ENCODE peak calls at places on chromosome 18, in nine cellular contexts. R is foreskin fibroblast; G is CD4-positive, CD25-positive, alpha-beta regulatory T cell; S is dorsolateral prefrontal cortex; D is tibial nerve; I is PC-3; A is hepatocyte; Z is adrenal gland; M is heart right ventricle. Q is an unnamed sample.

GRCh38 chr18:9701604-9702324 is 6.3 kb upstream of the RAB31 start:
- DNase-seq in R (peak), G (no peak), S (no peak), D (no peak), I (no peak), A (no peak), Z (no peak), M (no peak), Q (no peak)

GRCh38 chr18:74748809-74749208 is 151.1 kb downstream of the ZNF407 start:
- DNase-seq in R (no peak), G (no peak), S (no peak), D (no peak), I (no peak), A (no peak), Z (no peak), M (no peak), Q (no peak)

GRCh38 chr18:44668280-44668975 is 12.3 kb upstream of the SETBP1 start:
- DNase-seq in R (peak), G (no peak), S (no peak), D (no peak), I (peak), A (no peak), Z (no peak), M (peak), Q (no peak)

GRCh38 chr18:68665623-68666022 is 49.3 kb downstream of the TMX3 start:
- DNase-seq in R (no peak), G (no peak), S (no peak), D (no peak), I (no peak), A (no peak), Z (no peak), M (no peak), Q (no peak)

GRCh38 chr18:72752220-72752619 is 115.6 kb downstream of the NETO1 start:
- DNase-seq in R (no peak), G (no peak), S (no peak), D (no peak), I (no peak), A (no peak), Z (no peak), M (no peak), Q (no peak)

GRCh38 chr18:57630759-57631660 is 9.4 kb upstream of the NARS1 start:
- DNase-seq in R (no peak), G (no peak), S (no peak), D (no peak), I (no peak), A (no peak), Z (no peak), M (no peak), Q (no peak)

GRCh38 chr18:58239879-58240278 is 195.9 kb downstream of the NEDD4L start:
- DNase-seq in R (peak), G (no peak), S (no peak), D (no peak), I (peak), A (no peak), Z (no peak), M (no peak), Q (no peak)

GRCh38 chr18:66958309-66958708 is 354.4 kb upstream of the CDH19 start:
- DNase-seq in R (no peak), G (no peak), S (no peak), D (no peak), I (no peak), A (no peak), Z (no peak), M (no peak), Q (no peak)

GRCh38 chr18:65093341-65093740 is 657.5 kb upstream of the CDH7 start:
- DNase-seq in R (no peak), G (no peak), S (peak), D (no peak), I (no peak), A (no peak), Z (no peak), M (no peak), Q (no peak)

GRCh38 chr18:14179306-14179705 is 47.1 kb upstream of the ZNF519 start:
- DNase-seq in R (peak), G (no peak), S (no peak), D (no peak), I (no peak), A (no peak), Z (no peak), M (no peak), Q (no peak)

GRCh38 chr18:6782861-6783260 is 53.3 kb downstream of the ARHGAP28 start:
- DNase-seq in R (no peak), G (no peak), S (no peak), D (no peak), I (peak), A (no peak), Z (no peak), M (no peak), Q (no peak)

GRCh38 chr18:36066001-36066400 is 1.4 kb downstream of the RPRD1A start:
- DNase-seq in R (peak), G (no peak), S (no peak), D (no peak), I (peak), A (no peak), Z (no peak), M (no peak), Q (no peak)

GRCh38 chr18:56795381-56795780 is 144.2 kb downstream of the WDR7 start:
- DNase-seq in R (peak), G (no peak), S (no peak), D (no peak), I (peak), A (no peak), Z (no peak), M (no peak), Q (no peak)

GRCh38 chr18:35026407-35027061 is 14.7 kb upstream of the MAPRE2 start:
- DNase-seq in R (peak), G (no peak), S (peak), D (no peak), I (no peak), A (no peak), Z (no peak), M (no peak), Q (no peak)

GRCh38 chr18:50429207-50429948 is 54.5 kb downstream of the SKA1 start:
- DNase-seq in R (peak), G (no peak), S (no peak), D (no peak), I (peak), A (peak), Z (no peak), M (no peak), Q (no peak)

GRCh38 chr18:71998547-71998946 is 545.6 kb downstream of the CBLN2 start:
- DNase-seq in R (no peak), G (no peak), S (no peak), D (no peak), I (no peak), A (peak), Z (no peak), M (no peak), Q (no peak)

GRCh38 chr18:49024808-49025361 is 74.1 kb upstream of the SMAD7 start:
- DNase-seq in R (no peak), G (no peak), S (no peak), D (no peak), I (no peak), A (peak), Z (no peak), M (no peak), Q (no peak)

GRCh38 chr18:49023281-49023937 is 72.6 kb upstream of the SMAD7 start:
- DNase-seq in R (no peak), G (no peak), S (no peak), D (no peak), I (no peak), A (no peak), Z (no peak), M (no peak), Q (no peak)

GRCh38 chr18:49025426-49025766 is 74.6 kb upstream of the SMAD7 start:
- DNase-seq in R (no peak), G (no peak), S (no peak), D (no peak), I (no peak), A (no peak), Z (no peak), M (no peak), Q (no peak)

GRCh38 chr18:49023938-49024341 is 73.2 kb upstream of the SMAD7 start:
- DNase-seq in R (no peak), G (no peak), S (no peak), D (no peak), I (no peak), A (peak), Z (no peak), M (no peak), Q (no peak)

DNA sequence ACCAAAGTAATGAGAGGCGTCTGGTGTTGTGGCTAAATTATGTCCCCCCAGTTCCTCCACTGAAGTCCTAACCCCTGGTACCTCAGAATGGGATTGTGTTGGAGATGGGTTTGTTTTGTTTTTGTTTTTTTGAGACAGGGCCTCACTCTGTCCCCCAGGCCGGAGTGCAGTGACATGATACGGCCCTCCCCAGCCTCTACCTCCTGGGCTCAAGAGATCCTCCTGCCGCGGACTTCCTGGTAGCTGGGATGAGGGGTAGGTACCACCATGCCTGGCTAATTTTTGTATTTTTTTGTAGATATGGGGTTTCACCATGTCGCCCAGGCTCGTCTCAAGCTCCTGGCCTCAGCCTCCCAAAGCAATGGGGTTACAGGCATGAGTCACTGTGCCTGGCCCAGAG is 73.6 kb upstream of the SMAD7 start:
- DNase-seq in R (no peak), G (no peak), S (no peak), D (no peak), I (no peak), A (no peak), Z (no peak), M (no peak), Q (no peak)
- H3K4me3 ChIP-seq in R (no peak), G (no peak), S (no peak), D (no peak), I (no peak), A (no peak), Z (no peak), M (no peak), Q (no peak)

GRCh38 chr18:32158108-32158624 is 31.7 kb upstream of the MEP1B start:
- DNase-seq in R (peak), G (peak), S (peak), D (peak), I (peak), A (peak), Z (peak), M (peak), Q (peak)
- H3K4me3 ChIP-seq in R (peak), G (peak), S (peak), D (peak), I (peak), A (peak), Z (no peak), M (no peak), Q (no peak)

GRCh38 chr18:12305930-12306629 is 2.0 kb upstream of the TUBB6 start:
- DNase-seq in R (no peak), G (no peak), S (no peak), D (no peak), I (no peak), A (no peak), Z (no peak), M (no peak), Q (no peak)
- H3K4me3 ChIP-seq in R (peak), G (no peak), S (no peak), D (no peak), I (no peak), A (no peak), Z (no peak), M (no peak), Q (no peak)

DNA sequence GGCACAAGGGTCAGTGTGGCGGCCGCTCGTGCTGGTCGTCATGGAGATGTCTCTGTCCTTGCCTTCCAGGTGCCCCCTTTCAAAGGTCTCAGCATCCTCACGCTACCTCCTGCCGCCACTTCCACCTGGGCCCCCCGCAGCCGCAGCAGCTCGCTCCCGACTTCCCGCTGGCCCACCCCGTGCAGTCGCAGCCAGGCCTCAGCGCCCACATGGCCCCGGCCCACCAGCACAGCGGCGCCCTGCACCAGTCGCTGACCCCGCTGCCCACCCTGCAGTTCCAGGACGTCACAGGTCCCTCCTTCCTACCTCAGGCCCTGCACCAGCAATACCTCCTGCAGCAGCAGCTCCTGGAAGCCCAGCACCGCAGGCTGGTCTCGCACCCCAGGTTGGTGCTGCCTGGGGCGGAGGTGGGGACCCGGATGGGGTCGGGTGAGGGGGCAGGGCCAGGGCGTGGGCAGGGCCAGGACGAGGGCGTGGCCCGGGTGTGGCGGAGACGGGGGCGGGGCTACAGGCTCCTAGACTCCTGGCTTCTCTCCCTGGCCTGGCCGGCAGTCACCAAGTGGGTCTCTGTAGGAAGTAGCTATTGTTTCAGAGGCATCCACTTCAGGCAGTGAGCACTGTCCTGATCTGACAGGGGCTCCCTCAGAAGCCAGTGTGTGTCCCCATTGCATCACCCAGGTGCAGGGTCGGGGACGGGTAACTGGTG is 223.7 kb downstream of the LOXHD1 start:
- DNase-seq in R (no peak), G (no peak), S (no peak), D (no peak), I (no peak), A (no peak), Z (no peak), M (no peak), Q (no peak)
- H3K4me3 ChIP-seq in R (no peak), G (no peak), S (no peak), D (no peak), I (no peak), A (no peak), Z (no peak), M (no peak), Q (no peak)

DNA sequence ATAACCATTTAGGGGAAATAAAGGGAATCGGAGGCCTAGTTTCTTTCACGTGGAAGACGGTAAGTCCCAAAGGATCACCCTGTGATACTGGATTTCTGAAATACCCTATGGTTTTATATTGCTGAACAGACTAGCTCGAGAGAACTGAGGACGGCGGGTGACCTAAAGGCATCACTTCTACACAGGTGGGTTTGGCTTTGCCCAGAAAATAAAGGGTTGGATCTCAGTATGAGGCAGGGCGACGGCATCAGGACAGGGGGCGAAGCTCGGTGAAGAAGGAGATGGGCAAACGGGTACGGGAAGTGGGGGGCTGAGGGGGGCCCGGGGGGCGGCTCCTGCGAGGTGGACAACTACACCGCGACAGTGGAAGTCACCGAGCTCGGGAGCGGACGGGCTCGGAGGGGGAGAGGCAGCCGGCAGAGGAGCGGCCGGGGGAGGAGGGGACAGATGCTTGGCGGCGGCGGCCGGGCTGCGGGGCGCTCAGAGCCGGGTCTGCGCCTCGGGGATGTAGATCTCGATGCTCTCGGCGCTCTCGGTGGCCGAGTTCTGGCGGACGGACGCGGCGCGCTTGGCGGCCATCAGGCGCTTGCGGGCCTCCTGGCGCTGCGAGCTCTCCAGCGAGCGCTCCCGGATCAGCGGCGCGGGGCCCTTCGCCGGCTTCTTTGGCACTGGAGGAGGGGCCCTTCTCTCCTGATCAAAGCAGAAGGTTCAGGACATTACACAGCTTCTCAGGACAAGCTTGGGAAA is 48.9 kb downstream of the TGIF1 start:
- DNase-seq in R (peak), G (no peak), S (no peak), D (no peak), I (no peak), A (peak), Z (peak), M (no peak), Q (peak)
- H3K4me3 ChIP-seq in R (peak), G (no peak), S (peak), D (peak), I (peak), A (peak), Z (peak), M (no peak), Q (peak)

GRCh38 chr18:23114171-23114881 is 21.0 kb upstream of the CABLES1 start:
- DNase-seq in R (peak), G (no peak), S (no peak), D (no peak), I (no peak), A (no peak), Z (no peak), M (no peak), Q (peak)

GRCh38 chr18:23115683-23116096 is 19.6 kb upstream of the CABLES1 start:
- DNase-seq in R (peak), G (no peak), S (no peak), D (no peak), I (peak), A (peak), Z (peak), M (no peak), Q (no peak)

GRCh38 chr18:23113576-23113975 is 21.7 kb upstream of the CABLES1 start:
- DNase-seq in R (no peak), G (no peak), S (no peak), D (no peak), I (no peak), A (no peak), Z (no peak), M (no peak), Q (no peak)

GRCh38 chr18:23114911-23115310 is 20.4 kb upstream of the CABLES1 start:
- DNase-seq in R (no peak), G (no peak), S (no peak), D (no peak), I (no peak), A (no peak), Z (no peak), M (no peak), Q (no peak)
- H3K4me3 ChIP-seq in R (no peak), G (no peak), S (no peak), D (no peak), I (no peak), A (no peak), Z (no peak), M (no peak), Q (no peak)

DNA sequence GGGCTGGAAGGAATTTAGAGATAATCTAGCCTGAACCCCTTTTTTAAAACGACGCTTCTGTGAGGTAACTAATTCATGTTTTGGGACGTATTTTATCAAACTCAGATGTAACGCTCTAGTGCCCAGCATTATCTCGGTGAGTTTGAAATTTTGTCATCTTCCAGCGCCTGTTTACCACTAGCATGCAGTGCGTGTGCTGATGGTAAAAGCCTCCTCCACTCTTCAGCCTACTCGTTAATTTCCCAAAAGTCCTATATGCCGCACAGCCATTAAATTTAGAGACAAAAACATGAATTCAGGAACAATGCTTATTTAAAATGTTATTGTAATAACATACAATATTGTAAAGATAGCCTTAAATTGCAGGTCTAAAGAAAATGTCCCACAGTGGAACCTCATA is 2.8 kb downstream of the ZCCHC2 start:
- DNase-seq in R (no peak), G (no peak), S (no peak), D (no peak), I (peak), A (no peak), Z (no peak), M (no peak), Q (no peak)
- H3K4me3 ChIP-seq in R (peak), G (peak), S (peak), D (peak), I (peak), A (peak), Z (peak), M (peak), Q (peak)

DNA sequence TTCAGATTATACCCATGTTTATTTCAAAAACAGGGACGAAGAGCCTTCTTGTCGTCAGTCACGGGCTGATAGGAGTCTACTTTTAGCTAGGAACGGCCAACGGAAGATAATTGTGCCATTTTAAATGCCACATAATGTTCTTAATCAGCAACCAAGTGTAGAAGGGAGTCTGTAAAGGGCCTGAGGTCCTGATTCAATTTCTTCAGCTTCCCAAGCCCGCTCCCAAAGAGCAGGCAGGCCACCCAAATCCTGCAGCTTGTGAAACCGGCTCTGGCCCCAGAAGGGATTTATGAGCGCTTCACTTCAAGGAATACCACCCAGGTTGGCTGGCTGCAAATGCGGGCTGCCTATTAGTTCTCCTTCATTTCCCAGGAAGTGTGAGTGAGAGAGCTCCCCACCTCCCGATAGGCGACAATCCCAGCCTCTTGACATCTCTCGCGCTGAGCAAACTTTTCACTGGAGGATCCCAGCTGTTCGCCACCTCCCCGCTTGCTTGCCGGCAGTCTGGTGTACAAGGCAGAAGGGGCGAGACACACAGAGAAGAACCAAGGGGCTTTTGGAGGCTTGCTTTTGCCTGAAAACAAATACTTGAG is 272.9 kb downstream of the CDH20 start:
- DNase-seq in R (peak), G (no peak), S (no peak), D (peak), I (no peak), A (peak), Z (peak), M (peak), Q (no peak)
- H3K4me3 ChIP-seq in R (peak), G (no peak), S (no peak), D (peak), I (no peak), A (peak), Z (peak), M (no peak), Q (no peak)

GRCh38 chr18:63138469-63139340 is 180.9 kb downstream of the BCL2 start:
- DNase-seq in R (peak), G (no peak), S (no peak), D (no peak), I (no peak), A (no peak), Z (no peak), M (peak), Q (no peak)
- H3K4me3 ChIP-seq in R (no peak), G (peak), S (no peak), D (peak), I (no peak), A (no peak), Z (no peak), M (no peak), Q (no peak)